ENCODE peak calls at places on chromosomes 13 and 19, in four cellular contexts. One of them, this sample, is unnamed.
A peak's percentile ranks its signal among the peaks of the same experiment; 100 is the strongest.

GRCh38 chr19:10318807-10319426 is 3.1 kb upstream of the FDX2 start:
- DNase-seq in HepG2: no peak
- DNase-seq in GM12878: no peak
- DNase-seq in A549: no peak
- DNase-seq in this sample: no peak

GRCh38 chr13:74550039-74550438 is 415.8 kb upstream of the KLF12 start:
- DNase-seq in HepG2: no peak
- DNase-seq in GM12878: no peak
- DNase-seq in A549: no peak
- DNase-seq in this sample: no peak

GRCh38 chr19:41019346-41019745 is 28.3 kb downstream of the CYP2B6 start:
- DNase-seq in HepG2: no peak
- DNase-seq in GM12878: no peak
- DNase-seq in A549: no peak
- DNase-seq in this sample: no peak

GRCh38 chr13:28001837-28002473 is 13.5 kb upstream of the URAD start:
- DNase-seq in HepG2: no peak
- DNase-seq in GM12878: no peak
- DNase-seq in A549: no peak
- DNase-seq in this sample: no peak

GRCh38 chr19:45446944-45447343 is 20.9 kb upstream of the FOSB start:
- DNase-seq in HepG2: no peak
- DNase-seq in GM12878: no peak
- DNase-seq in A549: no peak
- DNase-seq in this sample: no peak

GRCh38 chr19:35973487-35973886 is 21.5 kb upstream of the SDHAF1 start:
- DNase-seq in HepG2: no peak
- DNase-seq in GM12878: no peak
- DNase-seq in A549: peak; percentile 39
- DNase-seq in this sample: no peak

GRCh38 chr13:96229356-96229755 is 139.4 kb downstream of the HS6ST3 start:
- DNase-seq in HepG2: peak; percentile 21
- DNase-seq in GM12878: no peak
- DNase-seq in A549: peak; percentile 35
- DNase-seq in this sample: peak; percentile 3

GRCh38 chr19:35266904-35267817 is 1.6 kb upstream of the USF2 start:
- DNase-seq in HepG2: no peak
- DNase-seq in GM12878: no peak
- DNase-seq in A549: peak; percentile 56
- DNase-seq in this sample: peak; percentile 68

GRCh38 chr13:110690516-110690915 is 15.4 kb downstream of the CARS2 start:
- DNase-seq in HepG2: no peak
- DNase-seq in GM12878: no peak
- DNase-seq in A549: no peak
- DNase-seq in this sample: no peak

GRCh38 chr13:24626449-24626848 is 53.8 kb upstream of the ATP12A start:
- DNase-seq in HepG2: no peak
- DNase-seq in GM12878: no peak
- DNase-seq in A549: no peak
- DNase-seq in this sample: no peak

GRCh38 chr19:14015454-14016035 is 9.4 kb upstream of the RFX1 start:
- DNase-seq in HepG2: peak; percentile 37
- DNase-seq in GM12878: peak; percentile 94
- DNase-seq in A549: no peak
- DNase-seq in this sample: no peak

GRCh38 chr13:112526146-112526853 is 61.7 kb downstream of the TUBGCP3 start:
- DNase-seq in HepG2: no peak
- DNase-seq in GM12878: no peak
- DNase-seq in A549: no peak
- DNase-seq in this sample: no peak

GRCh38 chr13:50341526-50341925 is 326.3 kb downstream of the KCNRG start:
- DNase-seq in HepG2: no peak
- DNase-seq in GM12878: no peak
- DNase-seq in A549: no peak
- DNase-seq in this sample: no peak

GRCh38 chr19:47765522-47766358 is 12.8 kb upstream of the SELENOW start:
- DNase-seq in HepG2: peak; percentile 52
- DNase-seq in GM12878: no peak
- DNase-seq in A549: peak; percentile 74
- DNase-seq in this sample: peak; percentile 77

GRCh38 chr13:48410199-48410598 is 2.7 kb downstream of the LPAR6 start:
- DNase-seq in HepG2: no peak
- DNase-seq in GM12878: no peak
- DNase-seq in A549: no peak
- DNase-seq in this sample: no peak

GRCh38 chr13:113970810-113971470 is 2.9 kb downstream of the C13orf46 start:
- DNase-seq in HepG2: no peak
- DNase-seq in GM12878: no peak
- DNase-seq in A549: no peak
- DNase-seq in this sample: no peak

GRCh38 chr13:24997367-24997967 is 98.5 kb upstream of the PABPC3 start:
- DNase-seq in HepG2: peak; percentile 22
- DNase-seq in GM12878: no peak
- DNase-seq in A549: peak; percentile 35
- DNase-seq in this sample: peak; percentile 29

GRCh38 chr19:38250821-38251563 is 5.2 kb downstream of the PPP1R14A start:
- DNase-seq in HepG2: peak; percentile 82
- DNase-seq in GM12878: no peak
- DNase-seq in A549: no peak
- DNase-seq in this sample: no peak

GRCh38 chr13:42064259-42064658 is 15.8 kb downstream of the DGKH start:
- DNase-seq in HepG2: no peak
- DNase-seq in GM12878: no peak
- DNase-seq in A549: no peak
- DNase-seq in this sample: no peak

GRCh38 chr19:19550454-19550842 is 12.4 kb downstream of the CILP2 start:
- DNase-seq in HepG2: no peak
- DNase-seq in GM12878: no peak
- DNase-seq in A549: no peak
- DNase-seq in this sample: no peak

GRCh38 chr13:38713046-38713445 is 26.2 kb downstream of the FREM2 start:
- DNase-seq in HepG2: no peak
- DNase-seq in GM12878: no peak
- DNase-seq in A549: no peak
- DNase-seq in this sample: no peak

GRCh38 chr19:58001895-58002369 is 688 bp downstream of the ZNF606 start:
- DNase-seq in HepG2: peak; percentile 71
- DNase-seq in GM12878: no peak
- DNase-seq in A549: no peak
- DNase-seq in this sample: peak; percentile 33

GRCh38 chr19:4196587-4197148 is 14.2 kb downstream of the ANKRD24 start:
- DNase-seq in HepG2: no peak
- DNase-seq in GM12878: no peak
- DNase-seq in A549: no peak
- DNase-seq in this sample: no peak

GRCh38 chr19:44677019-44677809 is 5.9 kb downstream of the CEACAM19 start:
- DNase-seq in HepG2: no peak
- DNase-seq in GM12878: no peak
- DNase-seq in A549: peak; percentile 90
- DNase-seq in this sample: peak; percentile 53

GRCh38 chr19:43525836-43526771 is 897 bp downstream of the ETHE1 start:
- DNase-seq in HepG2: no peak
- DNase-seq in GM12878: no peak
- DNase-seq in A549: no peak
- DNase-seq in this sample: peak; percentile 54

GRCh38 chr13:98959299-98959698 is 18.6 kb downstream of the DOCK9 start:
- DNase-seq in HepG2: no peak
- DNase-seq in GM12878: no peak
- DNase-seq in A549: no peak
- DNase-seq in this sample: no peak
- TF ChIP-seq PBX3 in HepG2: no peak
- TF ChIP-seq PBX3 in GM12878: no peak
- TF ChIP-seq PBX3 in A549: no peak
- TF ChIP-seq PBX3 in this sample: no peak

DNA sequence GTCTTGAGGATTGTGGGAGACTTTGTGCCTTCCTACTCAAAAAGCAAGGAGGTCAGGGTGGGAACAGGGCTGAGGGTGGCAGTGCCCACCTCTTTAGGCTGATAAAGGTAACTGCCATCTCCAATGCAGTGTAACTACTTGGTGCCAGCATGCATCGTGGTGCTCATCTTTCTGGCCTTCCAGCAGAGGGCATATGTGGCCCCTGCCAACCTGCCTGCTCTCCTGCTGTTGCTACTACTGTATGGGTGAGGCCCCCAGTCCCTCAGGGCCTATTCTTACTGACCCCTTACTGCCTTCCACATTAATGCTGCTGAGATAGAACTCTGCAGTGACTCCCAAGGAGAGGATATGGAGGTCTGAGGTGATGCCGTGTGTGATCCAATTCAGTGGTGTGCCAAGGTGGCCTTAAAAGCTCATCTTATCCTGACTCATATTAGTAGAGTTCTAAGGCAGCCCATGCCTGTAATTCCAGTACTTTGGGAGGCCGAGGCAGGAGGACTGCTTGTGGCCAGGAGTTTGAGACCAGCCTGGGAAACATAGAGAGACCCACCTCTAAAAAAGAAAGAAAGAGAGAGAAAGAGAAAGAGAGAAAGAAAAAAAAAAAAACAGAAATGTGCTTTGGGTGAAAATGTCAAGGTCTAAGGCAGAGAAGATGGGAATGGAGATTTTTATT is 9.6 kb upstream of the ARHGAP45 start:
- DNase-seq in HepG2: no peak
- DNase-seq in GM12878: no peak
- DNase-seq in A549: peak; percentile 58
- DNase-seq in this sample: no peak
- TF ChIP-seq PBX3 in HepG2: no peak
- TF ChIP-seq PBX3 in GM12878: no peak
- TF ChIP-seq PBX3 in A549: no peak
- TF ChIP-seq PBX3 in this sample: no peak

GRCh38 chr13:66424417-66424816 is 805.7 kb downstream of the PCDH9 start:
- DNase-seq in HepG2: no peak
- DNase-seq in GM12878: no peak
- DNase-seq in A549: no peak
- DNase-seq in this sample: no peak
- TF ChIP-seq PBX3 in HepG2: no peak
- TF ChIP-seq PBX3 in GM12878: no peak
- TF ChIP-seq PBX3 in A549: no peak
- TF ChIP-seq PBX3 in this sample: peak; percentile 72

GRCh38 chr13:37141011-37141410 is 35.5 kb upstream of the CSNK1A1L start:
- DNase-seq in HepG2: no peak
- DNase-seq in GM12878: no peak
- DNase-seq in A549: no peak
- DNase-seq in this sample: no peak
- TF ChIP-seq PBX3 in HepG2: no peak
- TF ChIP-seq PBX3 in GM12878: no peak
- TF ChIP-seq PBX3 in A549: no peak
- TF ChIP-seq PBX3 in this sample: no peak

GRCh38 chr19:16185925-16186234 is 670 bp downstream of the FAM32A start:
- DNase-seq in HepG2: peak; percentile 39
- DNase-seq in GM12878: no peak
- DNase-seq in A549: no peak
- DNase-seq in this sample: peak; percentile 75

GRCh38 chr19:16185123-16185924 is at the start of gene FAM32A:
- DNase-seq in HepG2: peak; percentile 98
- DNase-seq in GM12878: peak; percentile 98
- DNase-seq in A549: peak; percentile 98
- DNase-seq in this sample: peak; percentile 96

GRCh38 chr19:16184665-16185122 is 516 bp upstream of the FAM32A start:
- DNase-seq in HepG2: no peak
- DNase-seq in GM12878: no peak
- DNase-seq in A549: no peak
- DNase-seq in this sample: no peak

GRCh38 chr19:16175954-16176353 is 2.6 kb upstream of the CIB3 start:
- DNase-seq in HepG2: no peak
- DNase-seq in GM12878: no peak
- DNase-seq in A549: no peak
- DNase-seq in this sample: no peak

DNA sequence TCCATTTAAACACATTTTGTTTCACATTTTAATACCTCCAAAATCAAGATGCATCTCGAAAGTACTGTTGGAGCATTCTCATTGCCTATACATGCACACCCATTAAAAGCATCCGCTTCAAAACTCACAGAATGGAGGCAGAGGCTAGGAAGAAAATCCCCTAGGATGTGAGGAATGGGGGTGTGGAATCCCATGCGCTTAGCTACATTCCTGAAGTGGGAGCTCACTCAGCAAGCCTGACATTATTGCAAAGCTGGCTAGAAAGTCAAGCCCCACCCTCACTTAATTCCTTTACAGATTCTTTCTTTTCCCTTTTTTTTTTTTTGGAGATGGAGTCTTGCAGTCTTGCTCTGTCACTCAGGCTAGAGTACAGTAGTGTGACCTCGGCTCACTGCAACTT is 4.6 kb upstream of the FAM32A start:
- DNase-seq in HepG2: no peak
- DNase-seq in GM12878: no peak
- DNase-seq in A549: peak; percentile 63
- DNase-seq in this sample: no peak
- TF ChIP-seq PBX3 in HepG2: no peak
- TF ChIP-seq PBX3 in GM12878: no peak
- TF ChIP-seq PBX3 in A549: no peak
- TF ChIP-seq PBX3 in this sample: no peak

DNA sequence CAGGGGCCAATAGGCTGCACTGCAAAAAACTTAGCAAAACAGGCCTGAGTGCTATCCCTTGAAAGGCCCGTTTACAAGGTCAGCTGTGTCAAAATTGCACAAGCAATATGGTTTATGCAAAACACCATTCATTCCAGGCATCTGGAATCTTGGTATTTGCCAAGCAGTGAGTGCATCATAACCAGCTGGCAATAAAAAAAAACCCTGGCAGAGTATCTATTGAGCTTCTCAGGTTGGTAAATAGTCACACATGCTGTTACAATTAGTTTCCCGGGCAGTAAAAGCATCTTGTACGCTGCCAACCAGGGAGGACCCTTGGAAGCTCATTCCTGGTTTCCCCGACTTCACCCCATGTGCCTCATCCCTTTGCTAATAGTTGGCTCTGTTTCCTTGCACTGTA is 21.3 kb downstream of the ZNF77 start:
- DNase-seq in HepG2: peak; percentile 21
- DNase-seq in GM12878: no peak
- DNase-seq in A549: no peak
- DNase-seq in this sample: no peak
- TF ChIP-seq PBX3 in HepG2: no peak
- TF ChIP-seq PBX3 in GM12878: no peak
- TF ChIP-seq PBX3 in A549: no peak
- TF ChIP-seq PBX3 in this sample: no peak

This sample was measured in SK-N-SH.